ENCODE peak calls at places on chromosomes 1 and 21, in seven cellular contexts. C is left lung, V is AG09319, J is choroid plexus epithelial cell, O is cardiac fibroblast, N is GM20000, W is stomach. B is an unnamed sample.

GRCh38 chr1:11725616-11726015 is 10.3 kb upstream of the AGTRAP start:
- DNase-seq in O (no peak), N (no peak), J (no peak), W (no peak), C (no peak), V (no peak), B (peak)

GRCh38 chr1:74771913-74772515 is 39.1 kb downstream of the TYW3 start:
- DNase-seq in V (peak), C (no peak), O (peak), N (peak), W (no peak), J (peak), B (no peak)

GRCh38 chr1:226783202-226783601 is 44.1 kb upstream of the ITPKB start:
- DNase-seq in W (no peak), J (no peak), C (no peak), O (no peak), N (no peak), V (no peak), B (no peak)

GRCh38 chr1:148362141-148362929 is 120.8 kb downstream of the PPIAL4G start:
- DNase-seq in W (peak), J (peak), N (no peak), C (peak), V (no peak), O (no peak), B (no peak)

GRCh38 chr1:235397733-235398132 is 30.5 kb downstream of the TBCE start:
- DNase-seq in C (no peak), J (peak), O (peak), N (no peak), W (no peak), V (peak), B (no peak)

GRCh38 chr1:28955930-28956552 is 41.7 kb downstream of the EPB41 start:
- DNase-seq in N (no peak), C (no peak), W (no peak), V (no peak), O (peak), J (peak), B (no peak)

GRCh38 chr1:163544441-163544840 is 222.7 kb downstream of the NUF2 start:
- DNase-seq in J (no peak), N (no peak), V (no peak), W (no peak), O (no peak), C (no peak), B (no peak)

GRCh38 chr1:221708076-221708571 is 33.8 kb downstream of the DUSP10 start:
- DNase-seq in C (no peak), W (no peak), V (no peak), J (peak), O (peak), N (peak), B (peak)

GRCh38 chr1:71743862-71744261 is 538.5 kb downstream of the NEGR1 start:
- DNase-seq in C (no peak), N (no peak), J (no peak), W (no peak), O (no peak), V (no peak), B (no peak)

GRCh38 chr1:67880056-67880601 is 46.9 kb upstream of the GNG12 start:
- DNase-seq in J (peak), N (no peak), O (peak), V (peak), C (no peak), W (no peak), B (no peak)

GRCh38 chr1:179129702-179130473 is 48.0 kb downstream of the TOR3A start:
- DNase-seq in C (no peak), J (peak), O (peak), V (no peak), N (peak), W (no peak), B (no peak)

GRCh38 chr1:4696161-4696745 is 41.8 kb downstream of the AJAP1 start:
- DNase-seq in J (no peak), O (no peak), V (no peak), N (no peak), C (peak), W (no peak), B (no peak)

GRCh38 chr1:156622581-156623297 is 3.5 kb downstream of the HAPLN2 start:
- DNase-seq in O (no peak), J (no peak), W (no peak), N (no peak), C (no peak), V (no peak), B (no peak)

GRCh38 chr1:77781683-77782082 is 2.2 kb downstream of the MIGA1 start:
- DNase-seq in N (no peak), C (no peak), W (no peak), J (no peak), V (no peak), O (no peak), B (no peak)

GRCh38 chr21:30194701-30195299 is 21.1 kb downstream of the CLDN8 start:
- DNase-seq in O (peak), V (no peak), W (no peak), C (no peak), J (peak), N (peak), B (no peak)
- TF ChIP-seq CTCF in O (peak), V (peak), W (peak), C (peak), J (peak), N (peak), B (peak)

DNA sequence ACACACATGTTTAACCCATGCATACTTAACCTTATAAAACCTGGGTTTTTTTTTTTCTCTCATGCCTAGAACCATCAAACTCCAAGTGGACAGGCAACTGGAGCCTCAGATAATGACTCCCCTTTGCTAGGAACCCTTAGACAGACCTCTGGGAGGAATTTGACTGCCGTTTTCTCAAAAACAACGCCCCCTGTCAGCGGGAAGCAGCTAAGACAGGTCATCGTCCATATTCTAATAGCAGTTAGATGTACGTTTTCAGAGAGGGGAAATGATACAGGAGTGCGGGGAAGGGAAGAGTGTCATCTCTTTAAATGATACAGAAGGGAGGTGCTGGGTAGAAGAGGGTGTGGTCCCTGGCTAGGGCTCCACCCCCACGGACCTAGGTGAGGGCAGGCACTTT is 34.7 kb downstream of the LRRC3 start:
- DNase-seq in W (no peak), C (no peak), O (no peak), N (no peak), V (no peak), J (no peak), B (no peak)
- TF ChIP-seq CTCF in W (no peak), C (no peak), O (peak), N (no peak), V (no peak), J (peak), B (no peak)

GRCh38 chr1:26582836-26583460 is 53.4 kb downstream of the RPS6KA1 start:
- DNase-seq in N (peak), V (peak), O (peak), W (no peak), C (peak), J (peak), B (peak)

GRCh38 chr1:26580116-26580515 is 50.6 kb downstream of the RPS6KA1 start:
- DNase-seq in J (no peak), W (no peak), C (no peak), N (no peak), V (no peak), O (no peak), B (no peak)

GRCh38 chr1:26582053-26582835 is 52.7 kb downstream of the RPS6KA1 start:
- DNase-seq in W (no peak), V (no peak), C (no peak), N (no peak), O (no peak), J (no peak), B (no peak)

GRCh38 chr1:26581287-26581651 is 51.7 kb downstream of the RPS6KA1 start:
- DNase-seq in W (no peak), C (no peak), J (no peak), N (no peak), V (no peak), O (no peak), B (no peak)

DNA sequence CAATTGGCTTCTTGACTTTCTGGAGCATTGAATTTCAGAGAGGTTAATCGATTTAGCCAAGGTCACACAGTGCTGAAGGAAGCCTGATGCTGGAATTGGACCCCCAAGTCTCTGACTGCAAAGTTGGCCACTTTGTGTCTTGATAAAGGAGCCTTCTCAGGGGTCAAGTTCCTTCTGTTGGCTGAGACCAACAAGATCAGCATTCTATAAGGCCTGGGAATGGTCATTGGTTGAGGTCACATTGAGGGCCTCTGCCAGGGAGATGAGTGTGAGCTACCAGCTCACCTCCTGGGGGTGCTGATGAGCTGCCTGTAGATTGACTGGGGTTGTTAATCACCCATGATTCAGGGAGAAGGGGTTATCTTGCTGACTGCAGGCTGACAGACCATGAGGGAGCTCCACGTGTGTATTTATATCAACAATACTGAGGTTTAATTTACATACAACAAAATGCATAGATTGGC is 54.5 kb downstream of the RPS6KA1 start:
- DNase-seq in C (no peak), W (no peak), J (no peak), O (peak), V (no peak), N (peak), B (no peak)
- TF ChIP-seq CTCF in C (no peak), W (no peak), J (peak), O (peak), V (peak), N (no peak), B (peak)

GRCh38 chr1:231016234-231016633 is 23.8 kb downstream of the FAM89A start:
- DNase-seq in C (no peak), W (no peak), V (no peak), N (no peak), J (no peak), O (no peak), B (no peak)
- TF ChIP-seq CTCF in C (no peak), W (no peak), V (no peak), N (no peak), J (no peak), O (no peak), B (no peak)

DNA sequence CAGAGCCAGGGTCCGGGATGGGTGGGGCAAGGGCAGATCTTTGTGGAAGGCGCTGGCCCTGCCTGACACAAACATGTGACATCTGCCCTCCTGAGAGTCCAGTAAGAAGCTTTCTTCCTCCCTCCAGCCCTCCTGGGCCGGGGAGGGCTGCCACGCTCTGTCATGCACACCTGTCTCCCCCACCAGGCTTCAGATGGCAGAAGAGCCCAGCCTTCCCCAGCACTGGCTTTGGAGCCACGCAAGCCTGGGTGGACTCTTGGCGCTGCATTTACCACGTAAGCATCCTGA is 84.2 kb downstream of the IGSF21 start:
- DNase-seq in O (no peak), C (no peak), J (no peak), W (no peak), V (no peak), N (no peak), B (no peak)
- TF ChIP-seq CTCF in O (no peak), C (no peak), J (no peak), W (no peak), V (no peak), N (no peak), B (no peak)

GRCh38 chr1:154752273-154753030 is 117.6 kb downstream of the KCNN3 start:
- DNase-seq in N (no peak), V (no peak), O (no peak), C (no peak), J (no peak), W (peak), B (no peak)

GRCh38 chr1:154753426-154753825 is 116.7 kb downstream of the KCNN3 start:
- DNase-seq in J (no peak), V (no peak), O (no peak), N (no peak), W (peak), C (no peak), B (peak)

GRCh38 chr1:154749078-154749760 is 120.9 kb downstream of the KCNN3 start:
- DNase-seq in O (peak), W (no peak), V (no peak), J (peak), C (no peak), N (no peak), B (no peak)

GRCh38 chr1:154750681-154751665 is 119.1 kb downstream of the KCNN3 start:
- DNase-seq in W (no peak), V (no peak), N (no peak), C (no peak), O (no peak), J (no peak), B (no peak)

DNA sequence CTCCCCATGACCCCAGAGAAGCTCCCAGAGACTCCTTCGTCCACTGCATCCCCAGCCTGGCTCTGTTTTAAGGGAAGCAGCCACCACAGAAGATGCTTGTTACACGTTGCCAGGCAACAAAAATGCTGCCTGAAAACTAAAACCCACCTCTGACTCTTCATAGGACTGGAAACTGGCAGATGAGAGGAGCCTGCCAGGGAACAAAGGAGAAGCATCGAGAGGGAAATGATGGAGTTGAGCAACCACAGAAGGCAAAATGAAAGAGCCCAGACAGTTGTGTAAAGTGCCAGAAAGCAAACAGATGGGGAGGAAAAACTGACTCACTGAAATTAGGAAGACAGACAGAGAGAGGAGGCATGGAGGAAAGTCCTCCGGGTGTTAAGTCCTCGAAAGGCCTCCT is 118.4 kb downstream of the KCNN3 start:
- DNase-seq in W (peak), C (no peak), V (no peak), N (no peak), J (peak), O (peak), B (peak)
- TF ChIP-seq CTCF in W (no peak), C (no peak), V (no peak), N (no peak), J (no peak), O (no peak), B (no peak)

GRCh38 chr1:114466334-114467014 is 44.5 kb downstream of the TRIM33 start:
- DNase-seq in V (no peak), N (no peak), C (no peak), W (no peak), J (peak), O (no peak), B (no peak)
- TF ChIP-seq CTCF in V (no peak), N (no peak), C (no peak), W (no peak), J (no peak), O (no peak), B (no peak)